ENCODE peak calls at places on chromosomes 16 and 17, in ten cellular contexts. One of them, this sample, is unnamed.
A peak's percentile ranks its signal among the peaks of the same experiment; 100 is the strongest.

GRCh38 chr17:3038941-3039340 is 24.5 kb downstream of the OR1D5 start:
- DNase-seq in body of pancreas: no peak
- DNase-seq in IMR-90: no peak
- DNase-seq in activated CD8-positive, alpha-beta T cell treated with anti-CD3 and anti-CD28 coated beads for 36 hours: no peak
- DNase-seq in activated B cell treated with CpG ODN at 0.5 μM for 24 hours: no peak
- DNase-seq in fibroblast of mammary gland: no peak
- DNase-seq in kidney epithelial cell: no peak
- DNase-seq in endothelial cell: no peak
- DNase-seq in BJ: no peak
- DNase-seq in HFFc6: no peak
- DNase-seq in this sample: no peak

GRCh38 chr16:27232061-27232841 is 28.9 kb downstream of the KDM8 start:
- DNase-seq in activated CD8-positive, alpha-beta T cell treated with anti-CD3 and anti-CD28 coated beads for 36 hours: peak; percentile 76
- DNase-seq in IMR-90: no peak
- DNase-seq in activated B cell treated with CpG ODN at 0.5 μM for 24 hours: peak; percentile 44
- DNase-seq in HFFc6: no peak
- DNase-seq in BJ: no peak
- DNase-seq in endothelial cell: no peak
- DNase-seq in body of pancreas: no peak
- DNase-seq in fibroblast of mammary gland: no peak
- DNase-seq in kidney epithelial cell: no peak
- DNase-seq in this sample: peak; percentile 55

GRCh38 chr16:57341441-57342303 is 16.9 kb upstream of the CCL22 start:
- DNase-seq in HFFc6: peak; percentile 95
- DNase-seq in activated B cell treated with CpG ODN at 0.5 μM for 24 hours: no peak
- DNase-seq in activated CD8-positive, alpha-beta T cell treated with anti-CD3 and anti-CD28 coated beads for 36 hours: no peak
- DNase-seq in fibroblast of mammary gland: peak; percentile 96
- DNase-seq in body of pancreas: no peak
- DNase-seq in IMR-90: peak; percentile 86
- DNase-seq in endothelial cell: no peak
- DNase-seq in BJ: peak; percentile 81
- DNase-seq in kidney epithelial cell: peak; percentile 94
- DNase-seq in this sample: no peak

GRCh38 chr17:74117999-74118421 is 85.5 kb upstream of the RPL38 start:
- DNase-seq in activated CD8-positive, alpha-beta T cell treated with anti-CD3 and anti-CD28 coated beads for 36 hours: no peak
- DNase-seq in activated B cell treated with CpG ODN at 0.5 μM for 24 hours: no peak
- DNase-seq in endothelial cell: no peak
- DNase-seq in kidney epithelial cell: no peak
- DNase-seq in HFFc6: no peak
- DNase-seq in IMR-90: no peak
- DNase-seq in BJ: no peak
- DNase-seq in fibroblast of mammary gland: no peak
- DNase-seq in body of pancreas: no peak
- DNase-seq in this sample: no peak

GRCh38 chr17:72120878-72121163 is at the start of gene SOX9:
- DNase-seq in fibroblast of mammary gland: peak; percentile 81
- DNase-seq in kidney epithelial cell: peak; percentile 81
- DNase-seq in activated B cell treated with CpG ODN at 0.5 μM for 24 hours: no peak
- DNase-seq in BJ: peak; percentile 53
- DNase-seq in IMR-90: peak; percentile 96
- DNase-seq in HFFc6: peak; percentile 79
- DNase-seq in activated CD8-positive, alpha-beta T cell treated with anti-CD3 and anti-CD28 coated beads for 36 hours: no peak
- DNase-seq in body of pancreas: peak; percentile 96
- DNase-seq in endothelial cell: peak; percentile 73
- DNase-seq in this sample: peak; percentile 90

GRCh38 chr16:55552621-55553020 is 13.9 kb upstream of the CAPNS2 start:
- DNase-seq in activated B cell treated with CpG ODN at 0.5 μM for 24 hours: no peak
- DNase-seq in fibroblast of mammary gland: peak; percentile 76
- DNase-seq in body of pancreas: no peak
- DNase-seq in kidney epithelial cell: peak; percentile 47
- DNase-seq in IMR-90: peak; percentile 69
- DNase-seq in HFFc6: peak; percentile 84
- DNase-seq in BJ: no peak
- DNase-seq in activated CD8-positive, alpha-beta T cell treated with anti-CD3 and anti-CD28 coated beads for 36 hours: no peak
- DNase-seq in endothelial cell: no peak
- DNase-seq in this sample: no peak

GRCh38 chr17:3030096-3030495 is 33.3 kb downstream of the OR1D5 start:
- DNase-seq in activated B cell treated with CpG ODN at 0.5 μM for 24 hours: no peak
- DNase-seq in fibroblast of mammary gland: peak; percentile 87
- DNase-seq in kidney epithelial cell: no peak
- DNase-seq in IMR-90: peak; percentile 89
- DNase-seq in BJ: no peak
- DNase-seq in endothelial cell: no peak
- DNase-seq in HFFc6: peak; percentile 58
- DNase-seq in activated CD8-positive, alpha-beta T cell treated with anti-CD3 and anti-CD28 coated beads for 36 hours: no peak
- DNase-seq in body of pancreas: no peak
- DNase-seq in this sample: no peak

GRCh38 chr17:9324864-9325263 is 250.8 kb downstream of the STX8 start:
- DNase-seq in HFFc6: no peak
- DNase-seq in activated B cell treated with CpG ODN at 0.5 μM for 24 hours: no peak
- DNase-seq in fibroblast of mammary gland: peak; percentile 33
- DNase-seq in endothelial cell: no peak
- DNase-seq in BJ: no peak
- DNase-seq in body of pancreas: peak; percentile 78
- DNase-seq in IMR-90: peak; percentile 20
- DNase-seq in activated CD8-positive, alpha-beta T cell treated with anti-CD3 and anti-CD28 coated beads for 36 hours: no peak
- DNase-seq in kidney epithelial cell: no peak
- DNase-seq in this sample: no peak

GRCh38 chr16:17270683-17271109 is 200.1 kb downstream of the XYLT1 start:
- DNase-seq in HFFc6: no peak
- DNase-seq in body of pancreas: peak; percentile 75
- DNase-seq in BJ: no peak
- DNase-seq in IMR-90: no peak
- DNase-seq in activated CD8-positive, alpha-beta T cell treated with anti-CD3 and anti-CD28 coated beads for 36 hours: no peak
- DNase-seq in endothelial cell: no peak
- DNase-seq in kidney epithelial cell: no peak
- DNase-seq in fibroblast of mammary gland: no peak
- DNase-seq in activated B cell treated with CpG ODN at 0.5 μM for 24 hours: no peak
- DNase-seq in this sample: no peak

GRCh38 chr17:14038206-14038605 is 31.1 kb upstream of the COX10 start:
- DNase-seq in activated B cell treated with CpG ODN at 0.5 μM for 24 hours: no peak
- DNase-seq in fibroblast of mammary gland: no peak
- DNase-seq in body of pancreas: no peak
- DNase-seq in IMR-90: peak; percentile 63
- DNase-seq in activated CD8-positive, alpha-beta T cell treated with anti-CD3 and anti-CD28 coated beads for 36 hours: no peak
- DNase-seq in endothelial cell: no peak
- DNase-seq in kidney epithelial cell: no peak
- DNase-seq in BJ: peak; percentile 7
- DNase-seq in HFFc6: peak; percentile 60
- DNase-seq in this sample: no peak

GRCh38 chr17:41552455-41552854 is 19.4 kb downstream of the KRT9 start:
- DNase-seq in kidney epithelial cell: no peak
- DNase-seq in HFFc6: no peak
- DNase-seq in endothelial cell: no peak
- DNase-seq in activated B cell treated with CpG ODN at 0.5 μM for 24 hours: no peak
- DNase-seq in activated CD8-positive, alpha-beta T cell treated with anti-CD3 and anti-CD28 coated beads for 36 hours: no peak
- DNase-seq in body of pancreas: no peak
- DNase-seq in fibroblast of mammary gland: no peak
- DNase-seq in BJ: no peak
- DNase-seq in IMR-90: no peak
- DNase-seq in this sample: no peak

GRCh38 chr17:41555105-41555887 is 16.6 kb downstream of the KRT9 start:
- DNase-seq in fibroblast of mammary gland: peak; percentile 25
- DNase-seq in BJ: no peak
- DNase-seq in HFFc6: no peak
- DNase-seq in activated B cell treated with CpG ODN at 0.5 μM for 24 hours: no peak
- DNase-seq in IMR-90: no peak
- DNase-seq in endothelial cell: no peak
- DNase-seq in kidney epithelial cell: no peak
- DNase-seq in body of pancreas: peak; percentile 20
- DNase-seq in activated CD8-positive, alpha-beta T cell treated with anti-CD3 and anti-CD28 coated beads for 36 hours: no peak
- DNase-seq in this sample: no peak

GRCh38 chr17:41551370-41551769 is 20.5 kb downstream of the KRT9 start:
- DNase-seq in HFFc6: no peak
- DNase-seq in kidney epithelial cell: no peak
- DNase-seq in activated B cell treated with CpG ODN at 0.5 μM for 24 hours: no peak
- DNase-seq in endothelial cell: no peak
- DNase-seq in IMR-90: peak; percentile 46
- DNase-seq in fibroblast of mammary gland: peak; percentile 35
- DNase-seq in BJ: no peak
- DNase-seq in activated CD8-positive, alpha-beta T cell treated with anti-CD3 and anti-CD28 coated beads for 36 hours: no peak
- DNase-seq in body of pancreas: no peak
- DNase-seq in this sample: no peak

GRCh38 chr17:41553176-41553575 is 18.7 kb downstream of the KRT9 start:
- DNase-seq in activated B cell treated with CpG ODN at 0.5 μM for 24 hours: no peak
- DNase-seq in BJ: no peak
- DNase-seq in IMR-90: peak; percentile 26
- DNase-seq in endothelial cell: no peak
- DNase-seq in activated CD8-positive, alpha-beta T cell treated with anti-CD3 and anti-CD28 coated beads for 36 hours: no peak
- DNase-seq in HFFc6: peak; percentile 20
- DNase-seq in kidney epithelial cell: no peak
- DNase-seq in body of pancreas: no peak
- DNase-seq in fibroblast of mammary gland: peak; percentile 56
- DNase-seq in this sample: no peak

DNA sequence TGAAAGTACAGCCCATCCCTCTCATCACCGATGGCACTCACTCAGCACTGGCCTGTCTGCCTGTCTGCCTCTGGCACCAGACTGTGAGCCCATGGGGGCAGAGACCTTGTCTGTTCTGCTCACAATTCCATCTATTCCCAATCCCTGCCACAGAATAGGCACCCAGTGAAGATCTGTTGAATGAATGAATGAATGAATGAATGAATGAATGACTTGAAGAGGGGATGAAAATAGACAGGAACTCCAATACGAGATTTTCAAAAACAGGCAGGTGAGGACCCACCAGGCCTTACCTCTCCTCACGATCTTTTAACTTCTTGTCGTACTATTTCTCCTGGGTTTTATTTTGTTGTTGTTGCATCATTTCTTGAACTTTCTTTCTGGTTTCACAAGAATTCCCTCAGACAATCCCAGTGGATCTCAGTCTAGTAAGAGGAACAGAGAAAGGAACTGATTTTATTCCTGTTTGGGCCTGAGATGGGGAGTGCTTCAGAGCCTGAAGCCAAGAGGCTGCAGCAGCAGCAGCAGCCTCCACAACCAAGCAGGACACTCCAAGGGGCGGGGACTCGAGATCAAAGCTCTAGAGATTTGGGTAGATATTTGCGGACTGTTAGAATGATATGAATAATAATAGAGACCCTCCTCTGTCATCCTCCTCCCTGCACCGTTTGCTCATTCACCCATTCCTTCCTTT is 17.7 kb downstream of the KRT9 start:
- DNase-seq in fibroblast of mammary gland: peak; percentile 26
- DNase-seq in HFFc6: no peak
- DNase-seq in body of pancreas: no peak
- DNase-seq in kidney epithelial cell: no peak
- DNase-seq in BJ: no peak
- DNase-seq in IMR-90: no peak
- DNase-seq in endothelial cell: no peak
- DNase-seq in activated B cell treated with CpG ODN at 0.5 μM for 24 hours: no peak
- DNase-seq in activated CD8-positive, alpha-beta T cell treated with anti-CD3 and anti-CD28 coated beads for 36 hours: no peak
- DNase-seq in this sample: no peak
- TF ChIP-seq CTCF in fibroblast of mammary gland: no peak
- TF ChIP-seq CTCF in HFFc6: no peak
- TF ChIP-seq CTCF in body of pancreas: no peak
- TF ChIP-seq CTCF in kidney epithelial cell: no peak
- TF ChIP-seq CTCF in BJ: no peak
- TF ChIP-seq CTCF in IMR-90: no peak
- TF ChIP-seq CTCF in endothelial cell: no peak
- TF ChIP-seq CTCF in activated B cell treated with CpG ODN at 0.5 μM for 24 hours: no peak
- TF ChIP-seq CTCF in activated CD8-positive, alpha-beta T cell treated with anti-CD3 and anti-CD28 coated beads for 36 hours: no peak
- TF ChIP-seq CTCF in this sample: no peak

DNA sequence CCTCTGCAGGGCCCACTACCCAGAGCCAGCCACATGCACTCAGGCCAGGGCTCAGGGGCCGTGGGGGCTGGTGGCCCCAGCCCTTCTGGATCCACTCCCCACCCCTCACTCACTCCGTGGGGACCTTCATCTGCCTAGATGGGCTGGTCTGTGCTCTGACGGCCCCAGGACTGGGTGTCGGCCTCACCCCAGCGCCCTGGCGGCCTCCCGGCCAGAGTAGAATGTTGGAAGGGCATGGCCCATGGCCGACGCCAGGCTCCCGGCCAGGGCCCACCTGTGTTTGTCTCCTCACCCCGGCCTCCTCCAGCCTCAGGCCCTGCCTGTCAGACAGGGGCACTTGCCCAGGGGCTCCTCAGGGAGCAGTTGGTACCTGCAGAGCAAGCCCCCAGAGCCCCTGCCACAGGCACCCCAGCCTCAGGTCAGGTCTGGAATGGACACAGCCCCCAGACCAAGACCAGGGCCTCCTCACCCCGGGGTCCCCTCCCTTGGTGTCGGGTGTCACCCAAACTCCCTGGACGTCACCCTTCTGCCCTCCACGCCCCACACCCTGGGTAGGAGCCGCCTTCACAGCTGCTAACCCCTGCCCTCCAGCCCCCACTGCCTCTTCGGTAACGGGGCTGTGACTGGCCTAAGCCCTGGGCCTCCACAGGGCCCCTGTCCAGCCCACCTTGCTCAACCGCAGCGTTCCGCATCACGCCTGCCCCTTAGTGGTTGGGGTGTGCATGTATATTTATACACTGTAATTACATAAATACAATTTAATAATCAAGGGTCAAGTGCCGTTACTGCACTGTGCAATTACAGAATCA is 3.0 kb upstream of the CDH15 start:
- DNase-seq in BJ: no peak
- DNase-seq in activated CD8-positive, alpha-beta T cell treated with anti-CD3 and anti-CD28 coated beads for 36 hours: no peak
- DNase-seq in activated B cell treated with CpG ODN at 0.5 μM for 24 hours: no peak
- DNase-seq in endothelial cell: no peak
- DNase-seq in body of pancreas: no peak
- DNase-seq in IMR-90: no peak
- DNase-seq in kidney epithelial cell: no peak
- DNase-seq in HFFc6: no peak
- DNase-seq in fibroblast of mammary gland: no peak
- DNase-seq in this sample: no peak
- TF ChIP-seq CTCF in BJ: no peak
- TF ChIP-seq CTCF in activated CD8-positive, alpha-beta T cell treated with anti-CD3 and anti-CD28 coated beads for 36 hours: no peak
- TF ChIP-seq CTCF in activated B cell treated with CpG ODN at 0.5 μM for 24 hours: no peak
- TF ChIP-seq CTCF in endothelial cell: no peak
- TF ChIP-seq CTCF in body of pancreas: no peak
- TF ChIP-seq CTCF in IMR-90: peak; percentile 9
- TF ChIP-seq CTCF in kidney epithelial cell: no peak
- TF ChIP-seq CTCF in HFFc6: peak; percentile 47
- TF ChIP-seq CTCF in fibroblast of mammary gland: peak; percentile 19
- TF ChIP-seq CTCF in this sample: no peak

DNA sequence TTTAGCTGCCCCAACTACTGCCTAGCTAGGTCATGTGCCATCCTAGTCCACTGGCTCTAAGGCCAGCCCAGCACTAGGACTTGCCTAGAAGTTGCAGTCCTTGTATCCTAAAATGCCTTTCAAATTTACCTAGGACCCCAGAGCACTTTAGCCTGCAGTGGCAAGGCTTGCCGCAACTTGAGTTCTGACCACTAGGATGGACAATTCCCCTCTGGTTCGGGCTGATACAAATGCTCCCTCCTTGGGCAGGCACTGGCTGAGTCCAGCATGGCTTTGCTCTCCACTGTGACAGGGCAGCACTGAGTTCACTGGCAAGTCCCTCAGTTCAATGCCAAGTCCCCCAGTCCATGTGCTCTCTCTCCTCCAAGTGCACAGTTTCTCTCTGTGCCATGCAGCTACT is 9.9 kb upstream of the TMEM219 start:
- DNase-seq in body of pancreas: no peak
- DNase-seq in activated B cell treated with CpG ODN at 0.5 μM for 24 hours: no peak
- DNase-seq in kidney epithelial cell: no peak
- DNase-seq in HFFc6: no peak
- DNase-seq in BJ: no peak
- DNase-seq in fibroblast of mammary gland: no peak
- DNase-seq in endothelial cell: no peak
- DNase-seq in activated CD8-positive, alpha-beta T cell treated with anti-CD3 and anti-CD28 coated beads for 36 hours: no peak
- DNase-seq in IMR-90: no peak
- DNase-seq in this sample: no peak
- TF ChIP-seq CTCF in body of pancreas: no peak
- TF ChIP-seq CTCF in activated B cell treated with CpG ODN at 0.5 μM for 24 hours: no peak
- TF ChIP-seq CTCF in kidney epithelial cell: no peak
- TF ChIP-seq CTCF in HFFc6: peak; percentile 4
- TF ChIP-seq CTCF in BJ: no peak
- TF ChIP-seq CTCF in fibroblast of mammary gland: no peak
- TF ChIP-seq CTCF in endothelial cell: no peak
- TF ChIP-seq CTCF in activated CD8-positive, alpha-beta T cell treated with anti-CD3 and anti-CD28 coated beads for 36 hours: no peak
- TF ChIP-seq CTCF in IMR-90: no peak
- TF ChIP-seq CTCF in this sample: no peak

GRCh38 chr16:10988164-10988803 is 43.9 kb downstream of the CLEC16A start:
- DNase-seq in activated CD8-positive, alpha-beta T cell treated with anti-CD3 and anti-CD28 coated beads for 36 hours: peak; percentile 90
- DNase-seq in fibroblast of mammary gland: no peak
- DNase-seq in BJ: no peak
- DNase-seq in endothelial cell: peak; percentile 33
- DNase-seq in activated B cell treated with CpG ODN at 0.5 μM for 24 hours: no peak
- DNase-seq in body of pancreas: no peak
- DNase-seq in kidney epithelial cell: no peak
- DNase-seq in IMR-90: no peak
- DNase-seq in HFFc6: no peak
- DNase-seq in this sample: peak; percentile 50
- TF ChIP-seq CTCF in activated CD8-positive, alpha-beta T cell treated with anti-CD3 and anti-CD28 coated beads for 36 hours: peak; percentile 72
- TF ChIP-seq CTCF in fibroblast of mammary gland: peak; percentile 42
- TF ChIP-seq CTCF in BJ: peak; percentile 34
- TF ChIP-seq CTCF in endothelial cell: peak; percentile 66
- TF ChIP-seq CTCF in activated B cell treated with CpG ODN at 0.5 μM for 24 hours: no peak
- TF ChIP-seq CTCF in body of pancreas: peak; percentile 19
- TF ChIP-seq CTCF in kidney epithelial cell: peak; percentile 24
- TF ChIP-seq CTCF in IMR-90: peak; percentile 28
- TF ChIP-seq CTCF in HFFc6: peak; percentile 57
- TF ChIP-seq CTCF in this sample: peak; percentile 43